ENCODE peak calls at places on chromosome 13, in five cellular contexts. A is PC-3, T is upper lobe of right lung, B is Peyer's patch, U is fibroblast of lung. X is an unnamed sample.

GRCh38 chr13:99074693-99075092 is 96.8 kb upstream of the DOCK9 start:
- DNase-seq in A (no peak), T (no peak), B (no peak), U (no peak), X (no peak)

GRCh38 chr13:69565334-69565733 is 542.3 kb upstream of the ATXN8OS start:
- DNase-seq in A (peak; percentile 55), T (no peak), B (no peak), U (peak; percentile 41), X (no peak)

GRCh38 chr13:113748862-113749451 is 10.1 kb upstream of the TMEM255B start:
- DNase-seq in A (no peak), T (peak; percentile 61), B (peak; percentile 34), U (no peak), X (no peak)

GRCh38 chr13:32669030-32669646 is 82.9 kb downstream of the PDS5B start:
- DNase-seq in A (peak; percentile 65), T (no peak), B (no peak), U (peak; percentile 75), X (no peak)

GRCh38 chr13:52061587-52061986 is 37.1 kb downstream of the UTP14C start:
- DNase-seq in A (no peak), T (no peak), B (no peak), U (no peak), X (peak; percentile 16)

GRCh38 chr13:102658678-102659077 is 36.2 kb downstream of the METTL21C start:
- DNase-seq in A (no peak), T (peak; percentile 64), B (no peak), U (peak; percentile 41), X (no peak)

GRCh38 chr13:107271226-107271625 is 703.3 kb upstream of the ARGLU1 start:
- DNase-seq in A (peak; percentile 29), T (no peak), B (no peak), U (peak; percentile 44), X (no peak)

GRCh38 chr13:113597386-113598080 is 13.0 kb downstream of the TFDP1 start:
- DNase-seq in A (no peak), T (peak; percentile 33), B (peak; percentile 28), U (no peak), X (no peak)

GRCh38 chr13:50726164-50726563 is 117.3 kb downstream of the DLEU7 start:
- DNase-seq in A (no peak), T (no peak), B (no peak), U (no peak), X (no peak)

GRCh38 chr13:100540621-100541020 is 48.0 kb downstream of the GGACT start:
- DNase-seq in A (no peak), T (no peak), B (peak; percentile 6), U (no peak), X (no peak)

GRCh38 chr13:79485451-79485850 is 4.5 kb downstream of the NDFIP2 start:
- DNase-seq in A (no peak), T (no peak), B (no peak), U (no peak), X (no peak)

GRCh38 chr13:78169386-78169785 is 250.8 kb upstream of the EDNRB start:
- DNase-seq in A (no peak), T (no peak), B (peak; percentile 35), U (no peak), X (no peak)

GRCh38 chr13:112849500-112849899 is 119.5 kb upstream of the MCF2L start:
- DNase-seq in A (peak; percentile 43), T (no peak), B (no peak), U (peak; percentile 14), X (no peak)

GRCh38 chr13:82298110-82298509 is 1584.2 kb downstream of the SLITRK1 start:
- DNase-seq in A (no peak), T (no peak), B (no peak), U (no peak), X (no peak)

GRCh38 chr13:67259208-67259607 is 29.1 kb upstream of the PCDH9 start:
- DNase-seq in A (no peak), T (no peak), B (no peak), U (no peak), X (no peak)

GRCh38 chr13:27182844-27183497 is 11.4 kb upstream of the USP12 start:
- DNase-seq in A (peak; percentile 94), T (no peak), B (no peak), U (peak; percentile 81), X (peak; percentile 81)

GRCh38 chr13:108777421-108778420 is 148.3 kb downstream of the MYO16 start:
- DNase-seq in A (peak; percentile 85), T (no peak), B (no peak), U (no peak), X (no peak)

GRCh38 chr13:41216160-41216559 is 21.8 kb upstream of the KBTBD7 start:
- DNase-seq in A (peak; percentile 55), T (no peak), B (no peak), U (peak; percentile 79), X (no peak)

GRCh38 chr13:40639226-40639681 is 27.2 kb downstream of the FOXO1 start:
- DNase-seq in A (no peak), T (no peak), B (no peak), U (peak; percentile 53), X (peak; percentile 46)

GRCh38 chr13:94327318-94327717 is 152.2 kb downstream of the DCT start:
- DNase-seq in A (no peak), T (no peak), B (no peak), U (no peak), X (no peak)

GRCh38 chr13:108609353-108609752 is 20.1 kb upstream of the MYO16 start:
- DNase-seq in A (peak; percentile 57), T (no peak), B (no peak), U (peak; percentile 42), X (no peak)

GRCh38 chr13:107211073-107211472 is 643.1 kb upstream of the ARGLU1 start:
- DNase-seq in A (peak; percentile 88), T (peak; percentile 72), B (peak; percentile 74), U (peak; percentile 92), X (peak; percentile 68)

GRCh38 chr13:69044629-69045028 is 1063.0 kb upstream of the ATXN8OS start:
- DNase-seq in A (no peak), T (no peak), B (no peak), U (no peak), X (no peak)

GRCh38 chr13:77981191-77981925 is 62.7 kb upstream of the EDNRB start:
- DNase-seq in A (no peak), T (no peak), B (no peak), U (peak; percentile 59), X (no peak)

GRCh38 chr13:29402168-29402621 is 193.3 kb downstream of the SLC7A1 start:
- DNase-seq in A (peak; percentile 8), T (no peak), B (no peak), U (peak; percentile 1), X (no peak)

DNA sequence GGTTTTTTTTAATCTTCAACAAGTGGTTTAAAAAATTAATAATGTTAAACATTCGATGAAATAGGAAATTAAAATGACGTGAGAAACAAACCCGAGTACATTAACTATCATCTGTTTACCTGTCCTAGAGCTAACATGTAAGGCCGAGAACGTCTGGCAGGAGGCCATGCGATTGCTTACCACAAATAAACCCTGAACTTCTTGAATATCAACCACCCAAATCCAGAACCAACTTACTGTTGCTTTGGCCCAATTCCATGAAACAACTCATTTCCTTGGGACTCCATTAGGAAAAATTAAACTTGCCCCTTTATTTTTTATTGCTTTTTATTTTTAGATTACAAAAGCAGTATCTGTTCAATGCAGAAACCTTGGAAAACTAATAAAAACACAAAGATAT is 228.9 kb upstream of the IRS2 start:
- DNase-seq in A (peak; percentile 93), T (no peak), B (no peak), U (peak; percentile 55), X (no peak)
- H3K4me1 ChIP-seq in A (peaks cover 79% of the 10 kb centered on the region), T (no peaks in the 10 kb centered on the region), B (no peaks in the 10 kb centered on the region), U (peaks cover 31% of the 10 kb centered on the region), X (peaks cover 2% of the 10 kb centered on the region)

DNA sequence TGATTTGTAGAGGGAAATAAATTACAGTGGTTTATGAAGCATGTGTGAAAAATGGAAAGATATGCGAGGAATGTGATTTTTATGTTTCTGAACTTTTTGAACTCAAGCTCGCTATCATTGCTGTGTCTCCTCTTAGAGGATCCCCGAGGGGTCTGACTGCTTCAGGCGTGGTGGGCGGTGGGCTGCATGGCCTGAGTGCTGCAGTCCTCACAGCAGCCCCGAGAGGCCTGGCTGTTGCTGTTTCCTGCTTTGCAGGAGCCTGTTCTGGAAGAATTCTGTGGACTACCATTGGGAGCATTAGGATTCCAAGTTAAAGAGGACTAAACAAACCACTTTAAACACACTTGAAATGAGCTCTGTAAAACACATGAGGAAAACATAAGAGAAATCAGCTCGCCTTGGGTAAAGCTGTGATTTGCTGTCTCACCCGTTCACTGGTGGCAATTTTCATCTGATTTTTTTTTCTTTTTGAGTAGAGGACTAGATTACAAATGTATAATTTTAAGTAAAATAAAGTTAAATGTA is 95.9 kb downstream of the ARHGEF7 start:
- DNase-seq in A (no peak), T (no peak), B (no peak), U (no peak), X (no peak)
- H3K4me1 ChIP-seq in A (peaks cover 10% of the 10 kb centered on the region), T (peaks cover 42% of the 10 kb centered on the region), B (no peaks in the 10 kb centered on the region), U (peaks cover 19% of the 10 kb centered on the region), X (peaks cover 86% of the 10 kb centered on the region)

GRCh38 chr13:48252176-48252575 is 19.2 kb downstream of the ITM2B start:
- DNase-seq in A (no peak), T (no peak), B (no peak), U (no peak), X (no peak)
- H3K4me1 ChIP-seq in A (no peaks in the 10 kb centered on the region), T (peaks cover 33% of the 10 kb centered on the region), B (peaks cover 4% of the 10 kb centered on the region), U (no peaks in the 10 kb centered on the region), X (peaks cover 76% of the 10 kb centered on the region)

DNA sequence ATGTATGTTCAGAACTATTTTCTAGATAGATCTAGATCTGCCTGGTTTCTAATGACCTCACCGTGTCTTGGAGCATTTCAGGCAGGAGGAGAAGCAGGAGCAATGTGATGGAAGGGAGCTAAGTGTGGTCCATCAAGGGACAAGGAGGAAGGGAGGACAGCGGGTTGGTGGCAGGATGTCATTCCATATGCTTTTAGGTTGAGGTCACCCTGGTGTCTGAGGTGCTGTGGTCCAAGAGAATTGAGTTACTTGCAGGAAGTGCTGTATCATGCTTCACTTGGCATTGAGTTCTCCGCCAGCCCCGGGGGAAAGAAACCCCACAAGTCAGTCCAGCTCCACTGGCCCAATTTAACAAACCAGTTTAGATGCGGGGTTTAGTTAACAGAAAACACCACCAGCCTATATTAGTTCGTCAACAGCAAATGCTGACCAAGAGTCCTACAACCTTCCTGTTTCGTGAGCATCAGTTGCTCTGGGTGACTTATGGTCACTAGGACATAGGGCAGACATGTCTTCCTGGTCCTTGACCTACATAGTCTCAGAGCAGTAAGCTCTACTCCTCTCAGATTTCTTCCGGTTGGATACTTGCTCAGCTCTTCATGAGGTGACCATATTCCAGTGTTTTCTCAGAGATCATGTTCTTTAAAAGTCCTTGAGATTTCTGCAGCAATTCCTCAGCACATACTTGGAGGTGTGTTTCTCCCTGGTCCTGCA is 79.4 kb downstream of the MBNL2 start:
- DNase-seq in A (no peak), T (no peak), B (no peak), U (no peak), X (no peak)
- H3K4me1 ChIP-seq in A (peaks cover 7% of the 10 kb centered on the region), T (peaks cover 27% of the 10 kb centered on the region), B (peaks cover 6% of the 10 kb centered on the region), U (peaks cover 16% of the 10 kb centered on the region), X (peaks cover 57% of the 10 kb centered on the region)

GRCh38 chr13:97913206-97913605 is 40.3 kb upstream of the IPO5 start:
- DNase-seq in A (no peak), T (no peak), B (no peak), U (no peak), X (no peak)
- H3K4me1 ChIP-seq in A (peaks cover 10% of the 10 kb centered on the region), T (no peaks in the 10 kb centered on the region), B (no peaks in the 10 kb centered on the region), U (no peaks in the 10 kb centered on the region), X (no peaks in the 10 kb centered on the region)

DNA sequence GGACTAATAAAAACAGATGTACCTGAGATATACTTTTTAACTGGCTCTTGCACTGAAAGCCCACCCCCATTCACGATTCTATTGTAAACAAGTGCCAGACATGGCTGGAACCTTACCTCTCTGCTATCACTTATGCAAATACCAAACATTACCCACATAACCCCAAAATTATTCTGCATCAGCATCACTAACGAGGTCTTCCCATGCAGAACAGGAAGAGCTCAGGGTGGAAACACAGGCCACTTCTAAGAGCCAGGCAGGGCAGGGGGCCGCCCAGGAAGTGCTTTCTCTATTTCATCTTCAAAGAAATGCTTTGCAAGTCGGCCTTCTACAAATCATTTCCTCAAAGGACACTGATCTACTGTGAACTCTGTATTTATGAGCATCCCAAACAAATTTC is 7.3 kb downstream of the IRS2 start:
- DNase-seq in A (no peak), T (no peak), B (no peak), U (no peak), X (no peak)
- H3K4me1 ChIP-seq in A (peaks cover 46% of the 10 kb centered on the region), T (peaks cover 42% of the 10 kb centered on the region), B (peaks cover 5% of the 10 kb centered on the region), U (peaks cover 3% of the 10 kb centered on the region), X (peaks cover 15% of the 10 kb centered on the region)